ENCODE peak calls at places on chromosome 18, in nine cellular contexts. One of them, this sample, is unnamed.

GRCh38 chr18:75086494-75087034 is 122.4 kb downstream of the PTGR3 start:
- DNase-seq in mesendoderm: no peak
- DNase-seq in lower lobe of right lung: no peak
- DNase-seq in A673: no peak
- DNase-seq in psoas muscle: no peak
- DNase-seq in neuronal stem cell: no peak
- DNase-seq in MM.1S: no peak
- DNase-seq in pancreas: no peak
- DNase-seq in small intestine: no peak
- DNase-seq in this sample: no peak

GRCh38 chr18:3139406-3139805 is 80.4 kb downstream of the MYOM1 start:
- DNase-seq in mesendoderm: no peak
- DNase-seq in lower lobe of right lung: no peak
- DNase-seq in A673: no peak
- DNase-seq in psoas muscle: no peak
- DNase-seq in neuronal stem cell: no peak
- DNase-seq in MM.1S: no peak
- DNase-seq in pancreas: no peak
- DNase-seq in small intestine: no peak
- DNase-seq in this sample: no peak

GRCh38 chr18:78527984-78528383 is 451.6 kb upstream of the SALL3 start:
- DNase-seq in mesendoderm: no peak
- DNase-seq in lower lobe of right lung: no peak
- DNase-seq in A673: no peak
- DNase-seq in psoas muscle: no peak
- DNase-seq in neuronal stem cell: no peak
- DNase-seq in MM.1S: no peak
- DNase-seq in pancreas: no peak
- DNase-seq in small intestine: no peak
- DNase-seq in this sample: no peak

GRCh38 chr18:76444436-76445105 is 50.5 kb downstream of the ZNF516 start:
- DNase-seq in mesendoderm: no peak
- DNase-seq in lower lobe of right lung: no peak
- DNase-seq in A673: no peak
- DNase-seq in psoas muscle: no peak
- DNase-seq in neuronal stem cell: no peak
- DNase-seq in MM.1S: no peak
- DNase-seq in pancreas: no peak
- DNase-seq in small intestine: no peak
- DNase-seq in this sample: no peak

GRCh38 chr18:40690062-40690461 is 1265.0 kb upstream of the PIK3C3 start:
- DNase-seq in mesendoderm: no peak
- DNase-seq in lower lobe of right lung: no peak
- DNase-seq in A673: no peak
- DNase-seq in psoas muscle: no peak
- DNase-seq in neuronal stem cell: no peak
- DNase-seq in MM.1S: no peak
- DNase-seq in pancreas: no peak
- DNase-seq in small intestine: no peak
- DNase-seq in this sample: no peak

GRCh38 chr18:67778016-67778415 is 261.5 kb upstream of the DSEL start:
- DNase-seq in mesendoderm: no peak
- DNase-seq in lower lobe of right lung: no peak
- DNase-seq in A673: no peak
- DNase-seq in psoas muscle: no peak
- DNase-seq in neuronal stem cell: no peak
- DNase-seq in MM.1S: no peak
- DNase-seq in pancreas: no peak
- DNase-seq in small intestine: no peak
- DNase-seq in this sample: no peak

GRCh38 chr18:58180738-58181353 is 136.8 kb downstream of the NEDD4L start:
- DNase-seq in mesendoderm: peak; percentile 65
- DNase-seq in lower lobe of right lung: no peak
- DNase-seq in A673: peak; percentile 54
- DNase-seq in psoas muscle: no peak
- DNase-seq in neuronal stem cell: peak; percentile 61
- DNase-seq in MM.1S: peak; percentile 30
- DNase-seq in pancreas: peak; percentile 63
- DNase-seq in small intestine: peak; percentile 71
- DNase-seq in this sample: peak; percentile 69

GRCh38 chr18:24839991-24840390 is 379.6 kb downstream of the HRH4 start:
- DNase-seq in mesendoderm: no peak
- DNase-seq in lower lobe of right lung: no peak
- DNase-seq in A673: no peak
- DNase-seq in psoas muscle: no peak
- DNase-seq in neuronal stem cell: no peak
- DNase-seq in MM.1S: no peak
- DNase-seq in pancreas: no peak
- DNase-seq in small intestine: no peak
- DNase-seq in this sample: no peak

GRCh38 chr18:65897292-65897691 is 146.5 kb downstream of the CDH7 start:
- DNase-seq in mesendoderm: no peak
- DNase-seq in lower lobe of right lung: no peak
- DNase-seq in A673: no peak
- DNase-seq in psoas muscle: no peak
- DNase-seq in neuronal stem cell: no peak
- DNase-seq in MM.1S: no peak
- DNase-seq in pancreas: no peak
- DNase-seq in small intestine: no peak
- DNase-seq in this sample: no peak

GRCh38 chr18:39946623-39947061 is 2008.4 kb upstream of the PIK3C3 start:
- DNase-seq in mesendoderm: peak; percentile 80
- DNase-seq in lower lobe of right lung: no peak
- DNase-seq in A673: peak; percentile 42
- DNase-seq in psoas muscle: no peak
- DNase-seq in neuronal stem cell: no peak
- DNase-seq in MM.1S: peak; percentile 85
- DNase-seq in pancreas: no peak
- DNase-seq in small intestine: no peak
- DNase-seq in this sample: no peak

GRCh38 chr18:67476585-67476984 is 39.9 kb downstream of the DSEL start:
- DNase-seq in mesendoderm: no peak
- DNase-seq in lower lobe of right lung: no peak
- DNase-seq in A673: no peak
- DNase-seq in psoas muscle: no peak
- DNase-seq in neuronal stem cell: no peak
- DNase-seq in MM.1S: no peak
- DNase-seq in pancreas: no peak
- DNase-seq in small intestine: no peak
- DNase-seq in this sample: no peak

GRCh38 chr18:63969965-63970802 is at the start of gene SERPINB8:
- DNase-seq in mesendoderm: peak; percentile 97
- DNase-seq in lower lobe of right lung: peak; percentile 95
- DNase-seq in A673: peak; percentile 97
- DNase-seq in psoas muscle: peak; percentile 95
- DNase-seq in neuronal stem cell: peak; percentile 78
- DNase-seq in MM.1S: peak; percentile 79
- DNase-seq in pancreas: peak; percentile 92
- DNase-seq in small intestine: peak; percentile 96
- DNase-seq in this sample: peak; percentile 82

GRCh38 chr18:63514326-63514725 is 27.8 kb upstream of the SERPINB12 start:
- DNase-seq in mesendoderm: no peak
- DNase-seq in lower lobe of right lung: no peak
- DNase-seq in A673: no peak
- DNase-seq in psoas muscle: no peak
- DNase-seq in neuronal stem cell: no peak
- DNase-seq in MM.1S: no peak
- DNase-seq in pancreas: no peak
- DNase-seq in small intestine: no peak
- DNase-seq in this sample: no peak

GRCh38 chr18:63951302-63951705 is 2.2 kb downstream of the HMSD start:
- DNase-seq in mesendoderm: no peak
- DNase-seq in lower lobe of right lung: no peak
- DNase-seq in A673: peak; percentile 66
- DNase-seq in psoas muscle: no peak
- DNase-seq in neuronal stem cell: no peak
- DNase-seq in MM.1S: no peak
- DNase-seq in pancreas: no peak
- DNase-seq in small intestine: no peak
- DNase-seq in this sample: no peak

GRCh38 chr18:74944676-74945075 is 264.3 kb downstream of the PTGR3 start:
- DNase-seq in mesendoderm: no peak
- DNase-seq in lower lobe of right lung: no peak
- DNase-seq in A673: no peak
- DNase-seq in psoas muscle: no peak
- DNase-seq in neuronal stem cell: no peak
- DNase-seq in MM.1S: no peak
- DNase-seq in pancreas: no peak
- DNase-seq in small intestine: no peak
- DNase-seq in this sample: no peak

GRCh38 chr18:63708650-63709049 is 5.9 kb downstream of the SERPINB11 start:
- DNase-seq in mesendoderm: no peak
- DNase-seq in lower lobe of right lung: no peak
- DNase-seq in A673: no peak
- DNase-seq in psoas muscle: no peak
- DNase-seq in neuronal stem cell: no peak
- DNase-seq in MM.1S: no peak
- DNase-seq in pancreas: no peak
- DNase-seq in small intestine: no peak
- DNase-seq in this sample: no peak

GRCh38 chr18:63016270-63016669 is 300.9 kb downstream of the PHLPP1 start:
- DNase-seq in mesendoderm: peak; percentile 58
- DNase-seq in lower lobe of right lung: no peak
- DNase-seq in A673: peak; percentile 84
- DNase-seq in psoas muscle: no peak
- DNase-seq in neuronal stem cell: peak; percentile 49
- DNase-seq in MM.1S: peak; percentile 56
- DNase-seq in pancreas: peak; percentile 46
- DNase-seq in small intestine: peak; percentile 65
- DNase-seq in this sample: peak; percentile 22

GRCh38 chr18:69599377-69599776 is 198.7 kb downstream of the DOK6 start:
- DNase-seq in mesendoderm: no peak
- DNase-seq in lower lobe of right lung: no peak
- DNase-seq in A673: no peak
- DNase-seq in psoas muscle: no peak
- DNase-seq in neuronal stem cell: no peak
- DNase-seq in MM.1S: no peak
- DNase-seq in pancreas: no peak
- DNase-seq in small intestine: no peak
- DNase-seq in this sample: no peak

GRCh38 chr18:57446322-57446721 is 11.1 kb downstream of the ONECUT2 start:
- DNase-seq in mesendoderm: peak; percentile 53
- DNase-seq in lower lobe of right lung: no peak
- DNase-seq in A673: no peak
- DNase-seq in psoas muscle: no peak
- DNase-seq in neuronal stem cell: no peak
- DNase-seq in MM.1S: peak; percentile 53
- DNase-seq in pancreas: no peak
- DNase-seq in small intestine: peak; percentile 52
- DNase-seq in this sample: no peak

GRCh38 chr18:74532511-74533025 is 1.7 kb upstream of the CNDP1 start:
- DNase-seq in mesendoderm: no peak
- DNase-seq in lower lobe of right lung: no peak
- DNase-seq in A673: no peak
- DNase-seq in psoas muscle: no peak
- DNase-seq in neuronal stem cell: no peak
- DNase-seq in MM.1S: no peak
- DNase-seq in pancreas: no peak
- DNase-seq in small intestine: no peak
- DNase-seq in this sample: no peak

GRCh38 chr18:47247833-47248609 is 3.4 kb downstream of the SKOR2 start:
- DNase-seq in mesendoderm: no peak
- DNase-seq in lower lobe of right lung: no peak
- DNase-seq in A673: no peak
- DNase-seq in psoas muscle: no peak
- DNase-seq in neuronal stem cell: no peak
- DNase-seq in MM.1S: no peak
- DNase-seq in pancreas: no peak
- DNase-seq in small intestine: no peak
- DNase-seq in this sample: no peak

DNA sequence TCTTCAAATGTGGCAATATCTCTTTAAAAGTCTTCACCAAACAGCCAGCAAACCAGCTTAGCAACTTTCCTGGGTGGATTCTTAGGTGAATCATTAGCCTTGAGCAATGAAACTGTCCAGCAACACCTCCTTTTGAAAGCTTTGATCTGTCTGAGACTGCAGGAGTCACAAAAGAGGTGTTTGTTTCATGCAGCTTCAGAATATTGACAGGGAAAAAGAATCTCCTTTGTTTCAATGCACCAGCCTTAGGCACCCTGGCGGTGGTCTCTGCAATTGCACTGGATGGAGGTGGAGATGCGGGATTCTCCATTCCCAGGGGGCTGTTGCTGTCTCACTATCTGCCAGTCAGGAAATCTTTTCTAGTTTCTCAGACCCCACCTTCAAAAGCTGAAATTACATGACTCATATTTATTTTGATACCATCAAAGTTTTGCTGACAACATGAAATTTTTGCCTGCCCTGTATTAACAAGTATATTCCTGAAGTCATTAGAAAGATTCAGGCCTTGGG is 76.0 kb upstream of the DSG1 start:
- DNase-seq in mesendoderm: peak; percentile 87
- DNase-seq in lower lobe of right lung: no peak
- DNase-seq in A673: peak; percentile 39
- DNase-seq in psoas muscle: no peak
- DNase-seq in neuronal stem cell: no peak
- DNase-seq in MM.1S: no peak
- DNase-seq in pancreas: peak; percentile 51
- DNase-seq in small intestine: peak; percentile 96
- DNase-seq in this sample: no peak
- H3K4me1 ChIP-seq in mesendoderm: peaks cover 3% of the 10 kb centered on the region
- H3K4me1 ChIP-seq in lower lobe of right lung: no peaks in the 10 kb centered on the region
- H3K4me1 ChIP-seq in A673: no peaks in the 10 kb centered on the region
- H3K4me1 ChIP-seq in psoas muscle: no peaks in the 10 kb centered on the region
- H3K4me1 ChIP-seq in neuronal stem cell: peaks cover 18% of the 10 kb centered on the region
- H3K4me1 ChIP-seq in MM.1S: no peaks in the 10 kb centered on the region
- H3K4me1 ChIP-seq in pancreas: peaks cover 24% of the 10 kb centered on the region
- H3K4me1 ChIP-seq in small intestine: peaks cover 5% of the 10 kb centered on the region
- H3K4me1 ChIP-seq in this sample: no peaks in the 10 kb centered on the region

GRCh38 chr18:34773961-34774754 is 64.1 kb downstream of the DTNA start:
- DNase-seq in mesendoderm: no peak
- DNase-seq in lower lobe of right lung: no peak
- DNase-seq in A673: no peak
- DNase-seq in psoas muscle: peak; percentile 83
- DNase-seq in neuronal stem cell: no peak
- DNase-seq in MM.1S: peak; percentile 68
- DNase-seq in pancreas: peak; percentile 72
- DNase-seq in small intestine: peak; percentile 44
- DNase-seq in this sample: peak; percentile 80
- H3K27ac ChIP-seq in mesendoderm: no peak overlapping the region
- H3K27ac ChIP-seq in lower lobe of right lung: no peak overlapping the region
- H3K27ac ChIP-seq in A673: no peak overlapping the region
- H3K27ac ChIP-seq in psoas muscle: peak overlapping the region; percentile 81
- H3K27ac ChIP-seq in neuronal stem cell: no peak overlapping the region
- H3K27ac ChIP-seq in MM.1S: no peak overlapping the region
- H3K27ac ChIP-seq in pancreas: no peak overlapping the region
- H3K27ac ChIP-seq in small intestine: no peak overlapping the region
- H3K27ac ChIP-seq in this sample: no peak overlapping the region

GRCh38 chr18:9106800-9107574 is 4.5 kb downstream of the NDUFV2 start:
- DNase-seq in mesendoderm: peak; percentile 83
- DNase-seq in lower lobe of right lung: no peak
- DNase-seq in A673: no peak
- DNase-seq in psoas muscle: no peak
- DNase-seq in neuronal stem cell: no peak
- DNase-seq in MM.1S: peak; percentile 54
- DNase-seq in pancreas: no peak
- DNase-seq in small intestine: peak; percentile 34
- DNase-seq in this sample: no peak
- H3K4me1 ChIP-seq in mesendoderm: peaks cover 4% of the 10 kb centered on the region
- H3K4me1 ChIP-seq in lower lobe of right lung: peaks cover 79% of the 10 kb centered on the region
- H3K4me1 ChIP-seq in A673: peaks cover 30% of the 10 kb centered on the region
- H3K4me1 ChIP-seq in psoas muscle: peaks cover 76% of the 10 kb centered on the region
- H3K4me1 ChIP-seq in neuronal stem cell: peaks cover 6% of the 10 kb centered on the region
- H3K4me1 ChIP-seq in MM.1S: peaks cover 10% of the 10 kb centered on the region
- H3K4me1 ChIP-seq in pancreas: peaks cover 68% of the 10 kb centered on the region
- H3K4me1 ChIP-seq in small intestine: peaks cover 42% of the 10 kb centered on the region
- H3K4me1 ChIP-seq in this sample: no peaks in the 10 kb centered on the region

GRCh38 chr18:12606592-12607315 is 51.2 kb downstream of the SPIRE1 start:
- DNase-seq in mesendoderm: peak; percentile 59
- DNase-seq in lower lobe of right lung: no peak
- DNase-seq in A673: peak; percentile 55
- DNase-seq in psoas muscle: no peak
- DNase-seq in neuronal stem cell: no peak
- DNase-seq in MM.1S: no peak
- DNase-seq in pancreas: no peak
- DNase-seq in small intestine: no peak
- DNase-seq in this sample: no peak
- H3K27ac ChIP-seq in mesendoderm: no peak overlapping the region
- H3K27ac ChIP-seq in lower lobe of right lung: peak overlapping the region; percentile 66
- H3K27ac ChIP-seq in A673: peak overlapping the region; percentile 65
- H3K27ac ChIP-seq in psoas muscle: peak overlapping the region; percentile 53
- H3K27ac ChIP-seq in neuronal stem cell: no peak overlapping the region
- H3K27ac ChIP-seq in MM.1S: no peak overlapping the region
- H3K27ac ChIP-seq in pancreas: peak overlapping the region; percentile 81
- H3K27ac ChIP-seq in small intestine: no peak overlapping the region
- H3K27ac ChIP-seq in this sample: no peak overlapping the region